ENCODE peak calls at places on chromosomes 1 and 21, in eight cellular contexts. Z, A, B, D, T, K, N and Q are unnamed samples.

GRCh38 chr1:205576805-205577761 is 54.7 kb downstream of the ELK4 start:
- DNase-seq in Z (no peak), A (no peak), B (no peak), D (no peak), T (peak; percentile 13), K (peak; percentile 79), N (no peak), Q (no peak)

GRCh38 chr1:34460193-34460592 is 283.5 kb downstream of the C1orf94 start:
- DNase-seq in Z (peak; percentile 50), A (no peak), B (peak; percentile 16), D (no peak), T (peak; percentile 79), K (no peak), N (peak; percentile 60), Q (peak; percentile 55)

GRCh38 chr21:31225713-31226112 is 118.3 kb downstream of the TIAM1 start:
- DNase-seq in Z (no peak), A (no peak), B (no peak), D (no peak), T (no peak), K (no peak), N (no peak), Q (no peak)

GRCh38 chr1:93746009-93746408 is 64.4 kb upstream of the BCAR3 start:
- DNase-seq in Z (no peak), A (no peak), B (no peak), D (no peak), T (no peak), K (no peak), N (no peak), Q (no peak)

GRCh38 chr21:34092241-34092921 is 19.0 kb downstream of the MRPS6 start:
- DNase-seq in Z (no peak), A (no peak), B (no peak), D (no peak), T (peak; percentile 30), K (no peak), N (no peak), Q (no peak)

GRCh38 chr1:2544875-2545638 is 11.1 kb upstream of the TNFRSF14 start:
- DNase-seq in Z (no peak), A (no peak), B (no peak), D (no peak), T (no peak), K (no peak), N (no peak), Q (no peak)

GRCh38 chr1:247357062-247357780 is 25.6 kb upstream of the ZNF496 start:
- DNase-seq in Z (no peak), A (peak; percentile 76), B (no peak), D (peak; percentile 91), T (peak; percentile 37), K (no peak), N (no peak), Q (no peak)

GRCh38 chr1:46806196-46807020 is 7.6 kb downstream of the CYP4B1 start:
- DNase-seq in Z (no peak), A (no peak), B (no peak), D (no peak), T (no peak), K (no peak), N (no peak), Q (no peak)

GRCh38 chr1:231626951-231627614 is 493 bp downstream of the DISC1 start:
- DNase-seq in Z (no peak), A (peak; percentile 45), B (no peak), D (peak; percentile 43), T (peak; percentile 88), K (no peak), N (no peak), Q (peak; percentile 70)

DNA sequence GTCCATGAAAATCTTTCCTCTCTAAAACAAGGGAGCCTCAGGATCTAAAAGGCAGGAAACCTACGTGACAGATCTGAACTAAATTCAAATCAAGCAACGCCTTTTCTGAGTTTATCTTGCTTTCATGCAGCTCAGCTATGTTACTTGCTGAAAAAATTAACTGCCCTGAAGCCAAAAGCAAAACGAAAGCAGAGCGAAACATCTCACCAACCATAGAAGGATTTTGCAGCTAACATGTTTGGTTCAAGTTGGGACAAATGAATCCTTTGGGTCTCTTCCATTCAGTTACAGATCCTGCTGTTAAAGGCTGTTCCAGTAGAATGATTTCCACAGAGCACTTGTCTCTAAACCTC is 488 bp downstream of the SLC2A5 start:
- DNase-seq in Z (no peak), A (no peak), B (no peak), D (no peak), T (no peak), K (no peak), N (no peak), Q (no peak)
- H3K4me3 ChIP-seq in Z (no peak overlapping the region), A (peak overlapping the region; percentile 31), B (no peak overlapping the region), D (no peak overlapping the region), T (no peak overlapping the region), K (no peak overlapping the region), N (no peak overlapping the region), Q (no peak overlapping the region)

GRCh38 chr1:227766653-227767277 is 31.5 kb downstream of the SNAP47 start:
- DNase-seq in Z (no peak), A (no peak), B (no peak), D (no peak), T (no peak), K (peak; percentile 25), N (no peak), Q (no peak)

GRCh38 chr1:227764019-227764391 is 28.8 kb downstream of the SNAP47 start:
- DNase-seq in Z (no peak), A (peak; percentile 66), B (no peak), D (peak; percentile 35), T (no peak), K (no peak), N (no peak), Q (peak; percentile 17)

GRCh38 chr1:227763246-227764018 is 28.2 kb downstream of the SNAP47 start:
- DNase-seq in Z (no peak), A (no peak), B (no peak), D (no peak), T (no peak), K (peak; percentile 25), N (no peak), Q (no peak)

GRCh38 chr1:227766015-227766634 is 30.9 kb downstream of the SNAP47 start:
- DNase-seq in Z (no peak), A (peak; percentile 58), B (no peak), D (peak; percentile 33), T (no peak), K (peak; percentile 27), N (no peak), Q (no peak)

DNA sequence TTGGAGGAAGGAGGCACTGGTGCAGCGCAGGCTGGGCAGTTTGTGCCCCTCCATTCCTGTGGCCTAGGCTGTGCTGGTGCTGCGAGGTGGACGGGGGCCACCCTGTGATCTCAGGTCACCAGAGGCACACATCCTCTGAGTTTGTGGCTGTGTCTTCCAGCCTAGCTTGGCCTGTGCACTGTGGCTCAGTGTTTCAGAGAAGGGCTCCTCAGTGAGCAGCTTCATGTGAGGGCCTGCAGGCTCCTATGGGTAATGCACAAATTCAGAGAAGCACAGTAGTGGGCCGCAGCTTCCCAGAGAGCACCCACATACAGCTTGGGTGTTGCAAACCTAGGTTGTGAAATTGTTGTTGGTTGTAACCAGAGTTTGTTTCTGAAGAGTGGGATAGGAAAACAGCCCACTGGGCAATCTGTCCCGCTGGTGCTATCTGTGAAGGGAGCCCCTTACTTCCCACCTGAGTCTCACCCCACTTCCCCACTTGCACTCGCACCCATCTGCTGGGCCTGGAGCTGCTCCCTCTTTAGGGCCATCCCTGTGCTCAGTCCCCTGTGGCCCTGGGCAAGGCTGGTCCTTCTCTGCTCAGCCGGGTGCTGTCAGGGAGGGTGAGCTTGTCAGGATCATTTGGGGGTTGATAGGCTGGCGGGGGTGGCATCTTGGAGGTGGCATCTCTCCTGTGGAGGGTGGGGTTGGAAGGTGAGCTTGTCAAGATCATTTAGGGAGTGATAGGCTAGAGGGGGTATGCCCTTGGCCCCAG is 30.2 kb downstream of the SNAP47 start:
- DNase-seq in Z (no peak), A (no peak), B (no peak), D (no peak), T (no peak), K (peak; percentile 32), N (no peak), Q (no peak)
- H3K4me3 ChIP-seq in Z (no peak overlapping the region), A (no peak overlapping the region), B (no peak overlapping the region), D (no peak overlapping the region), T (no peak overlapping the region), K (no peak overlapping the region), N (no peak overlapping the region), Q (no peak overlapping the region)

DNA sequence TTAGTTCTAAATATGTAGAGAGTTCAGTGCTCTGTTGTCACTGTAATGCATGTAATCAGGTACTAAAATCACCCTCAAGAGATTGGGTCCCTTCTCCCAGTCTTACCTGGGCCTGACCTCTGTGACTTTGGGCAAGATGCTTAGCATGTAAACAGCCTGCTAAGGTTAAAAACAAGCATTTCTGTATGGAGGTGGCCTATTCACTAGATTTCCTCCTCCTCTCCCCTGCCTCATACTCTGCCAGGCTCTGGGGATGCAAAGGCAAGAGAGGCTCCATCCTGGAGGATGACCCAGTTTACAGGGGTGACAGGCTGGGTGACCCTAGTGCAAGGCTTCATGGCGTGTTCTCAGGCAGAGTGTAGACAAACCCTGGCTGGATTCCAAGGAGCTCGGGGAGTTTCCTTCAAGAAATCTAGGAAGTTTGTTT is 28.8 kb downstream of the VANGL2 start:
- DNase-seq in Z (no peak), A (no peak), B (no peak), D (no peak), T (no peak), K (no peak), N (no peak), Q (no peak)
- H3K4me3 ChIP-seq in Z (no peak overlapping the region), A (no peak overlapping the region), B (no peak overlapping the region), D (no peak overlapping the region), T (no peak overlapping the region), K (no peak overlapping the region), N (no peak overlapping the region), Q (no peak overlapping the region)

GRCh38 chr1:150613061-150613920 is 16.1 kb downstream of the ENSA start:
- DNase-seq in Z (peak; percentile 76), A (peak; percentile 93), B (peak; percentile 90), D (peak; percentile 98), T (no peak), K (no peak), N (peak; percentile 30), Q (peak; percentile 87)

GRCh38 chr1:150612014-150612345 is 17.4 kb downstream of the ENSA start:
- DNase-seq in Z (no peak), A (no peak), B (no peak), D (no peak), T (no peak), K (no peak), N (no peak), Q (no peak)

GRCh38 chr1:150606743-150607142 is 22.7 kb downstream of the ENSA start:
- DNase-seq in Z (no peak), A (no peak), B (no peak), D (no peak), T (no peak), K (no peak), N (no peak), Q (no peak)

GRCh38 chr1:150610576-150610975 is 18.8 kb downstream of the ENSA start:
- DNase-seq in Z (no peak), A (no peak), B (no peak), D (no peak), T (no peak), K (no peak), N (no peak), Q (no peak)

DNA sequence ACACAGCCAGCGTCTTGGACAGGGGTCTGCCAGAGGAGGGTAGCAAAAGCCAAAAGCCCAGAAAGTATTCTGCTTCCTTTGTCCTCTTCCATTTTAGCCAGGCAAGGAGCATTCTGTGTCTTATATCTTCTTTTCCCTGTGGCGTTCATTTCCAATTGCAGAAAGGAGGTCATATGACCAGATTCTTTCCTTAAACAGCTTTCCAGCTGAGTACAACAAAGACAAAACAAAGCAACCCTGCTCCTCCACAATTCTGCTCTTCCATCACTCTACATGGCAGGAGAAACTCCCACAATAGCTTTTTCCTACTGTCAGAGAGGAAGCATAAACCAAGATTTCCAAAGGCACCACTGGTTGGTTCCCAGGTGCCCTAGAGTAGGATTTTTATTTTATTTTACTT is 19.7 kb downstream of the ENSA start:
- DNase-seq in Z (no peak), A (peak; percentile 29), B (no peak), D (peak; percentile 30), T (peak; percentile 49), K (no peak), N (no peak), Q (no peak)
- H3K4me3 ChIP-seq in Z (no peak overlapping the region), A (no peak overlapping the region), B (no peak overlapping the region), D (no peak overlapping the region), T (no peak overlapping the region), K (no peak overlapping the region), N (no peak overlapping the region), Q (no peak overlapping the region)